ENCODE peak calls at places on chromosomes 11 and 22, in nine cellular contexts. One of them, this sample, is unnamed.

GRCh38 chr11:100789500-100789899 is 102.4 kb downstream of the ARHGAP42 start:
- DNase-seq in transverse colon: peak; percentile 47
- DNase-seq in stomach: no peak
- DNase-seq in SK-N-SH: no peak
- DNase-seq in H1: no peak
- DNase-seq in prostate gland: no peak
- DNase-seq in suprapubic skin: no peak
- DNase-seq in upper lobe of left lung: no peak
- DNase-seq in GM12891: no peak
- DNase-seq in this sample: peak; percentile 65

GRCh38 chr11:121443688-121444275 is 8.3 kb upstream of the SORL1 start:
- DNase-seq in SK-N-SH: no peak
- DNase-seq in transverse colon: no peak
- DNase-seq in suprapubic skin: no peak
- DNase-seq in stomach: no peak
- DNase-seq in prostate gland: no peak
- DNase-seq in H1: no peak
- DNase-seq in upper lobe of left lung: no peak
- DNase-seq in GM12891: no peak
- DNase-seq in this sample: no peak

GRCh38 chr11:128424271-128424709 is 163.1 kb downstream of the ETS1 start:
- DNase-seq in suprapubic skin: no peak
- DNase-seq in SK-N-SH: no peak
- DNase-seq in upper lobe of left lung: peak; percentile 44
- DNase-seq in transverse colon: no peak
- DNase-seq in prostate gland: no peak
- DNase-seq in stomach: no peak
- DNase-seq in GM12891: no peak
- DNase-seq in H1: no peak
- DNase-seq in this sample: peak; percentile 87

GRCh38 chr11:17389205-17389956 is 922 bp upstream of the KCNJ11 start:
- DNase-seq in prostate gland: peak; percentile 71
- DNase-seq in suprapubic skin: peak; percentile 85
- DNase-seq in upper lobe of left lung: peak; percentile 95
- DNase-seq in SK-N-SH: peak; percentile 98
- DNase-seq in stomach: peak; percentile 90
- DNase-seq in H1: peak; percentile 53
- DNase-seq in transverse colon: peak; percentile 79
- DNase-seq in GM12891: peak; percentile 84
- DNase-seq in this sample: peak; percentile 80

GRCh38 chr22:41226728-41227655 is 13.7 kb downstream of the CHADL start:
- DNase-seq in suprapubic skin: no peak
- DNase-seq in prostate gland: no peak
- DNase-seq in GM12891: no peak
- DNase-seq in upper lobe of left lung: no peak
- DNase-seq in transverse colon: no peak
- DNase-seq in H1: no peak
- DNase-seq in stomach: no peak
- DNase-seq in SK-N-SH: no peak
- DNase-seq in this sample: no peak

GRCh38 chr22:28750471-28750881 is 8.6 kb downstream of the HSCB start:
- DNase-seq in stomach: no peak
- DNase-seq in SK-N-SH: no peak
- DNase-seq in GM12891: no peak
- DNase-seq in upper lobe of left lung: no peak
- DNase-seq in transverse colon: no peak
- DNase-seq in suprapubic skin: no peak
- DNase-seq in prostate gland: no peak
- DNase-seq in H1: no peak
- DNase-seq in this sample: no peak

GRCh38 chr11:66617148-66617814 is 851 bp downstream of the RBM14 start:
- DNase-seq in stomach: no peak
- DNase-seq in SK-N-SH: no peak
- DNase-seq in GM12891: no peak
- DNase-seq in transverse colon: no peak
- DNase-seq in suprapubic skin: peak; percentile 91
- DNase-seq in upper lobe of left lung: no peak
- DNase-seq in prostate gland: no peak
- DNase-seq in H1: no peak
- DNase-seq in this sample: peak; percentile 89

GRCh38 chr22:42611076-42611475 is 3.6 kb downstream of the POLDIP3 start:
- DNase-seq in suprapubic skin: no peak
- DNase-seq in H1: no peak
- DNase-seq in transverse colon: no peak
- DNase-seq in GM12891: no peak
- DNase-seq in prostate gland: no peak
- DNase-seq in stomach: no peak
- DNase-seq in SK-N-SH: no peak
- DNase-seq in upper lobe of left lung: no peak
- DNase-seq in this sample: no peak

GRCh38 chr11:77113382-77114088 is 10.9 kb downstream of the OMP start:
- DNase-seq in GM12891: peak; percentile 61
- DNase-seq in prostate gland: no peak
- DNase-seq in transverse colon: no peak
- DNase-seq in upper lobe of left lung: no peak
- DNase-seq in SK-N-SH: peak; percentile 74
- DNase-seq in stomach: peak; percentile 55
- DNase-seq in suprapubic skin: no peak
- DNase-seq in H1: no peak
- DNase-seq in this sample: no peak

GRCh38 chr11:31995525-31996123 is 95.2 kb upstream of the RCN1 start:
- DNase-seq in GM12891: no peak
- DNase-seq in transverse colon: no peak
- DNase-seq in prostate gland: no peak
- DNase-seq in suprapubic skin: no peak
- DNase-seq in H1: no peak
- DNase-seq in stomach: no peak
- DNase-seq in SK-N-SH: no peak
- DNase-seq in upper lobe of left lung: no peak
- DNase-seq in this sample: no peak

GRCh38 chr11:57368106-57368826 is 12.7 kb downstream of the PRG3 start:
- DNase-seq in SK-N-SH: no peak
- DNase-seq in transverse colon: no peak
- DNase-seq in stomach: no peak
- DNase-seq in GM12891: no peak
- DNase-seq in upper lobe of left lung: peak; percentile 58
- DNase-seq in H1: no peak
- DNase-seq in suprapubic skin: no peak
- DNase-seq in prostate gland: no peak
- DNase-seq in this sample: no peak

GRCh38 chr22:41563051-41563711 is 2.4 kb downstream of the CSDC2 start:
- DNase-seq in prostate gland: no peak
- DNase-seq in GM12891: no peak
- DNase-seq in H1: no peak
- DNase-seq in transverse colon: no peak
- DNase-seq in upper lobe of left lung: no peak
- DNase-seq in suprapubic skin: no peak
- DNase-seq in stomach: no peak
- DNase-seq in SK-N-SH: no peak
- DNase-seq in this sample: no peak

GRCh38 chr11:33703771-33704170 is 3.1 kb upstream of the C11orf91 start:
- DNase-seq in GM12891: no peak
- DNase-seq in SK-N-SH: no peak
- DNase-seq in transverse colon: no peak
- DNase-seq in prostate gland: no peak
- DNase-seq in suprapubic skin: no peak
- DNase-seq in stomach: peak; percentile 49
- DNase-seq in upper lobe of left lung: no peak
- DNase-seq in H1: no peak
- DNase-seq in this sample: no peak

GRCh38 chr11:94885581-94885980 is 87.8 kb downstream of the CWC15 start:
- DNase-seq in SK-N-SH: no peak
- DNase-seq in stomach: no peak
- DNase-seq in prostate gland: no peak
- DNase-seq in suprapubic skin: no peak
- DNase-seq in transverse colon: no peak
- DNase-seq in GM12891: no peak
- DNase-seq in H1: no peak
- DNase-seq in upper lobe of left lung: no peak
- DNase-seq in this sample: no peak
- TF ChIP-seq POLR2AphosphoS5 in SK-N-SH: no peak
- TF ChIP-seq POLR2AphosphoS5 in stomach: no peak
- TF ChIP-seq POLR2AphosphoS5 in prostate gland: no peak
- TF ChIP-seq POLR2AphosphoS5 in suprapubic skin: no peak
- TF ChIP-seq POLR2AphosphoS5 in transverse colon: no peak
- TF ChIP-seq POLR2AphosphoS5 in GM12891: no peak
- TF ChIP-seq POLR2AphosphoS5 in H1: no peak
- TF ChIP-seq POLR2AphosphoS5 in upper lobe of left lung: no peak
- TF ChIP-seq POLR2AphosphoS5 in this sample: peak; percentile 44

GRCh38 chr11:12799373-12799835 is 125.2 kb downstream of the TEAD1 start:
- DNase-seq in SK-N-SH: no peak
- DNase-seq in transverse colon: no peak
- DNase-seq in prostate gland: no peak
- DNase-seq in H1: no peak
- DNase-seq in upper lobe of left lung: no peak
- DNase-seq in suprapubic skin: no peak
- DNase-seq in stomach: no peak
- DNase-seq in GM12891: no peak
- DNase-seq in this sample: no peak

GRCh38 chr11:12797996-12798395 is 123.8 kb downstream of the TEAD1 start:
- DNase-seq in SK-N-SH: no peak
- DNase-seq in GM12891: no peak
- DNase-seq in upper lobe of left lung: no peak
- DNase-seq in transverse colon: no peak
- DNase-seq in stomach: no peak
- DNase-seq in suprapubic skin: no peak
- DNase-seq in H1: no peak
- DNase-seq in prostate gland: no peak
- DNase-seq in this sample: no peak

GRCh38 chr11:12801976-12802375 is 127.8 kb downstream of the TEAD1 start:
- DNase-seq in stomach: no peak
- DNase-seq in SK-N-SH: no peak
- DNase-seq in H1: no peak
- DNase-seq in upper lobe of left lung: no peak
- DNase-seq in transverse colon: no peak
- DNase-seq in prostate gland: no peak
- DNase-seq in GM12891: no peak
- DNase-seq in suprapubic skin: no peak
- DNase-seq in this sample: no peak

GRCh38 chr11:12798609-12799011 is 124.4 kb downstream of the TEAD1 start:
- DNase-seq in upper lobe of left lung: no peak
- DNase-seq in stomach: no peak
- DNase-seq in prostate gland: no peak
- DNase-seq in GM12891: no peak
- DNase-seq in SK-N-SH: no peak
- DNase-seq in H1: no peak
- DNase-seq in transverse colon: no peak
- DNase-seq in suprapubic skin: no peak
- DNase-seq in this sample: peak; percentile 68

GRCh38 chr11:12800032-12800671 is 125.9 kb downstream of the TEAD1 start:
- DNase-seq in suprapubic skin: no peak
- DNase-seq in upper lobe of left lung: no peak
- DNase-seq in GM12891: no peak
- DNase-seq in transverse colon: peak; percentile 30
- DNase-seq in prostate gland: peak; percentile 63
- DNase-seq in SK-N-SH: peak; percentile 46
- DNase-seq in H1: no peak
- DNase-seq in stomach: peak; percentile 63
- DNase-seq in this sample: no peak
- TF ChIP-seq POLR2AphosphoS5 in suprapubic skin: no peak
- TF ChIP-seq POLR2AphosphoS5 in upper lobe of left lung: no peak
- TF ChIP-seq POLR2AphosphoS5 in GM12891: no peak
- TF ChIP-seq POLR2AphosphoS5 in transverse colon: peak; percentile 21
- TF ChIP-seq POLR2AphosphoS5 in prostate gland: peak; percentile 80
- TF ChIP-seq POLR2AphosphoS5 in SK-N-SH: no peak
- TF ChIP-seq POLR2AphosphoS5 in H1: no peak
- TF ChIP-seq POLR2AphosphoS5 in stomach: no peak
- TF ChIP-seq POLR2AphosphoS5 in this sample: no peak

DNA sequence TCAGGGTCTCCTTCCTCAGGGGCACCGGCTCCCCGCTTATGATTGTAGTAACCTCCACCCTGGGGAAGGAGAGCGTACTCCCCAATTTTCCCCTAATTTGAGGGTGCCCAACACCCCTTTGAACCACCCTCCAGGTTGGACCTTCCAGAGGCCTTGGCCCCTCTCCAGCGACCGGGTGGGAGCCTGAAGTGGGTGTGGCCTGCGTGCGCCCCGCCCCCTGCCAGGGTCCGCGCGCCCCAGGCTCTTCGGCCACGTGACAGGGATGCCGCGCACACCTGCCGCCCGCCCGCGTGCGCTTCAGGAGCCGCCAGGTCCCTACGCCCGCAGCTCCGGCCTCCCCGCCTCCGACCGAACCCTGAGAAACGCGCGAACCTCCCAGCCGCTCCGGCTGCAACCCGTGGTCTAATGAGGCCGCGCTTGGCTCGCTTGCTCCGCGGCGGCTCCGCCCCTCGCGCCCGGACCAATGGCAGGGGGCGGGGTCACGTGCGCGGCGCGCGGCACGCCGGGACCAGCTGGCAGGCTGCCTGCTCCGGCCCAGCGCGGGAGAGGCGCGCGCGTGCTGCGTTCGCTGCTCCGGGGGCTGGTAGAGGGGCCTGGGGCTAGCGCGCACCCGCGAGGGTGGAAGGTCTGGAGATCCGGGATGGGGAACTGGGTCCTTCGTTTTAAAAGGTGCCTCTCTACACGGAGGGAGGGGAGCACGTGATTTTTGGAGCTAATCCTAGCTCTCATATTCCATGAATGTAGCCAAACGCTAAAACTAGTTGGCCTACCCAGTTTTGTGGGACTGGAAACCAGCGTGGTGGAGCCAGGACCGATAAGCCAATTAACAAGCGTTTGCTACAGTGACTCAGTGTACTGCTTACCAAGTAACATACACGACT is at the start of gene FOXRED2:
- DNase-seq in prostate gland: peak; percentile 79
- DNase-seq in SK-N-SH: peak; percentile 99
- DNase-seq in transverse colon: peak; percentile 92
- DNase-seq in stomach: peak; percentile 93
- DNase-seq in suprapubic skin: peak; percentile 90
- DNase-seq in H1: peak; percentile 39
- DNase-seq in upper lobe of left lung: peak; percentile 99
- DNase-seq in GM12891: peak; percentile 99
- DNase-seq in this sample: peak; percentile 95
- TF ChIP-seq POLR2AphosphoS5 in prostate gland: peak; percentile 77
- TF ChIP-seq POLR2AphosphoS5 in SK-N-SH: peak; percentile 66
- TF ChIP-seq POLR2AphosphoS5 in transverse colon: peak; percentile 77
- TF ChIP-seq POLR2AphosphoS5 in stomach: peak; percentile 86
- TF ChIP-seq POLR2AphosphoS5 in suprapubic skin: no peak
- TF ChIP-seq POLR2AphosphoS5 in H1: peak; percentile 35
- TF ChIP-seq POLR2AphosphoS5 in upper lobe of left lung: peak; percentile 59
- TF ChIP-seq POLR2AphosphoS5 in GM12891: peak; percentile 28
- TF ChIP-seq POLR2AphosphoS5 in this sample: peak; percentile 87

DNA sequence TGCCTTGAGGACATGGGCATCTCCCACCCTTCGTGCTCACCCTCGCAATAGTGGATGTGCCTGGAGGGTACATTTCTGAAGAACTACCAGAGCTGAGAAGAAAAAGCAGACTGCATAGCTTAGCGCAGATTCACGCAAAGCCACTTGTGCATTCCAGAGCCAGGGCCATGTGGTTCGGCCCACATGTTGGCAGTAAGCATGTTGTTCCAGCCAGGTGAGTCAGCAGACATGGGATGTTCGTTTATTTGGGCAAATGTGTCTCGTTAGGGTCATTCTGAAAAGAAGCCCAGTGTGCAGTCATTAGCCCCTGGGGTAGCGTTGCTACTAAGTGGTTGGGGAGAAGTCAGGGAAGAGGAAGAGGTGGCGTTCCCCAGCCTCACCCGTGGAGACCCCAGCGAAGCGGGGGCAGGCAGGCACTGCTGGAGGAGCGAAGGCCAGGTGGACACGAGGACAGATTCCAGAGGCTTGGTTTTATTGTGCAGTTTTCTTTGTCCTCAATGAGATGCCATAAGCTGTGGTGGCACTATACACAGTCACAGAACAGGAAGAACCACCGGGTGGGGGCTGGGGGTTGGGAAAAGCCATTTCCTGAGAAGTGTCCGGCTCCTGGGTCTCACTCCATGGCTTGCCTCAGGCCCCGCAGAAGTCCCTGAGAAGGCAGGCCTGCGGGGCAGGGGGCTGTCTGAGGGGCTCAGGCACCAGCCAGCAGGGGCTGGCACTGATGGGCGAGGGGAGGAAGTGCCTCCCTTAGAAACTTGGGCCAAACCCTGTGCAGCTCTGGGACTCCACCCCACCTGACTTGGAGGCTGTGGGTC is 5.0 kb downstream of the THY1 start:
- DNase-seq in GM12891: no peak
- DNase-seq in H1: no peak
- DNase-seq in suprapubic skin: no peak
- DNase-seq in SK-N-SH: peak; percentile 21
- DNase-seq in stomach: no peak
- DNase-seq in transverse colon: no peak
- DNase-seq in prostate gland: no peak
- DNase-seq in upper lobe of left lung: no peak
- DNase-seq in this sample: no peak
- TF ChIP-seq POLR2AphosphoS5 in GM12891: no peak
- TF ChIP-seq POLR2AphosphoS5 in H1: peak; percentile 72
- TF ChIP-seq POLR2AphosphoS5 in suprapubic skin: peak; percentile 35
- TF ChIP-seq POLR2AphosphoS5 in SK-N-SH: no peak
- TF ChIP-seq POLR2AphosphoS5 in stomach: no peak
- TF ChIP-seq POLR2AphosphoS5 in transverse colon: no peak
- TF ChIP-seq POLR2AphosphoS5 in prostate gland: no peak
- TF ChIP-seq POLR2AphosphoS5 in upper lobe of left lung: no peak
- TF ChIP-seq POLR2AphosphoS5 in this sample: no peak